ENCODE peak calls at places on chromosome 1, in four cellular contexts. Q, T, D and N are unnamed samples.
A peak's percentile ranks its signal among the peaks of the same experiment; 100 is the strongest.

GRCh38 chr1:165954940-165955339 is 127.5 kb downstream of the UCK2 start:
- DNase-seq in D (no peak), Q (no peak), T (no peak), N (no peak)

GRCh38 chr1:204462229-204462561 is 32.4 kb downstream of the PIK3C2B start:
- DNase-seq in D (no peak), Q (no peak), T (no peak), N (no peak)

GRCh38 chr1:155081472-155082300 is 3.0 kb downstream of the EFNA3 start:
- DNase-seq in D (no peak), Q (no peak), T (no peak), N (no peak)

GRCh38 chr1:109191377-109191776 is 22.3 kb upstream of the SARS1 start:
- DNase-seq in Q (no peak), D (no peak), T (no peak), N (no peak)

GRCh38 chr1:11652203-11652780 is 1.9 kb downstream of the FBXO2 start:
- DNase-seq in Q (no peak), D (no peak), T (no peak), N (no peak)

GRCh38 chr1:67739361-67739760 is 54.4 kb downstream of the GADD45A start:
- DNase-seq in T (no peak), Q (no peak), D (no peak), N (no peak)

GRCh38 chr1:3745071-3745470 is 7.2 kb upstream of the CCDC27 start:
- DNase-seq in D (no peak), T (no peak), Q (no peak), N (no peak)

GRCh38 chr1:160112370-160112769 is 3.2 kb upstream of the ATP1A2 start:
- DNase-seq in T (no peak), Q (no peak), D (no peak), N (no peak)

GRCh38 chr1:23383547-23384311 is 14.1 kb upstream of the ZNF436 start:
- DNase-seq in D (no peak), T (no peak), Q (no peak), N (no peak)

GRCh38 chr1:228283043-228283371 is 75.2 kb downstream of the OBSCN start:
- DNase-seq in Q (peak; percentile 62), D (no peak), T (no peak), N (no peak)

GRCh38 chr1:55632058-55632457 is 416.9 kb upstream of the USP24 start:
- DNase-seq in Q (no peak), D (peak; percentile 13), T (no peak), N (no peak)

GRCh38 chr1:34113887-34114286 is 51.1 kb downstream of the CSMD2 start:
- DNase-seq in Q (no peak), T (no peak), D (no peak), N (no peak)

GRCh38 chr1:119209943-119210342 is 69.5 kb upstream of the WARS2 start:
- DNase-seq in Q (no peak), D (no peak), T (no peak), N (no peak)

GRCh38 chr1:73452522-73452921 is 745.5 kb downstream of the LRRIQ3 start:
- DNase-seq in D (no peak), Q (no peak), T (no peak), N (no peak)

GRCh38 chr1:58815680-58816071 is 31.8 kb upstream of the JUN start:
- DNase-seq in D (peak; percentile 80), Q (no peak), T (no peak), N (no peak)